ENCODE peak calls at places on chromosomes 11 and 22, in six cellular contexts. F, M, K, Z, C and W are unnamed samples.

GRCh38 chr11:134616048-134616447 is 204.0 kb upstream of the B3GAT1 start:
- DNase-seq in Z (no peak), F (no peak), M (no peak), K (no peak), C (no peak), W (no peak)

GRCh38 chr22:45574069-45574703 is 71.5 kb downstream of the FBLN1 start:
- DNase-seq in Z (no peak), F (no peak), C (no peak), M (no peak), K (no peak), W (no peak)

GRCh38 chr22:41500303-41500702 is 31.4 kb downstream of the ACO2 start:
- DNase-seq in M (no peak), C (no peak), K (no peak), Z (no peak), F (no peak), W (no peak)

GRCh38 chr22:17881366-17881765 is 107.1 kb upstream of the BID start:
- DNase-seq in F (no peak), K (no peak), Z (no peak), M (no peak), C (no peak), W (no peak)

GRCh38 chr11:128506999-128507591 is 80.3 kb downstream of the ETS1 start:
- DNase-seq in M (no peak), C (no peak), Z (no peak), F (no peak), K (peak), W (peak)

GRCh38 chr22:42964994-42965699 is 49.8 kb downstream of the PACSIN2 start:
- DNase-seq in C (peak), F (no peak), M (peak), K (no peak), Z (no peak), W (no peak)

GRCh38 chr11:12123177-12123576 is 12.8 kb downstream of the MICAL2 start:
- DNase-seq in M (no peak), Z (no peak), K (no peak), C (no peak), F (no peak), W (no peak)

GRCh38 chr11:80815752-80816453 is 1375.1 kb upstream of the TENM4 start:
- DNase-seq in K (no peak), C (no peak), F (no peak), M (no peak), Z (no peak), W (no peak)

GRCh38 chr22:31490496-31490925 is 869 bp upstream of the EIF4ENIF1 start:
- DNase-seq in C (peak), M (peak), Z (no peak), K (peak), F (peak), W (no peak)

GRCh38 chr11:109971184-109971523 is 122.0 kb upstream of the ZC3H12C start:
- DNase-seq in Z (no peak), K (no peak), M (no peak), C (no peak), F (no peak), W (no peak)

GRCh38 chr22:36303874-36304273 is 50.9 kb downstream of the APOL1 start:
- DNase-seq in M (no peak), K (no peak), C (no peak), Z (no peak), F (no peak), W (no peak)

GRCh38 chr11:116729501-116730240 is 43.1 kb downstream of the BUD13 start:
- DNase-seq in C (no peak), F (no peak), Z (no peak), M (no peak), K (no peak), W (no peak)

GRCh38 chr11:17865765-17866428 is 131.3 kb downstream of the KCNC1 start:
- DNase-seq in Z (no peak), M (no peak), C (no peak), K (no peak), F (no peak), W (no peak)

GRCh38 chr11:7514099-7514725 is 413 bp downstream of the PPFIBP2 start:
- DNase-seq in K (no peak), F (peak), M (no peak), C (no peak), Z (no peak), W (peak)

GRCh38 chr11:76380161-76380976 is 563 bp downstream of the THAP12 start:
- DNase-seq in Z (no peak), F (peak), K (peak), M (no peak), C (no peak), W (peak)

GRCh38 chr11:2471048-2471803 is 26.4 kb downstream of the KCNQ1 start:
- DNase-seq in K (no peak), M (no peak), F (no peak), Z (no peak), C (no peak), W (no peak)

GRCh38 chr22:35648066-35649025 is at the start of gene APOL6:
- DNase-seq in C (no peak), F (peak), Z (no peak), K (no peak), M (peak), W (peak)

GRCh38 chr22:43151251-43152000 is at the start of gene TSPO:
- DNase-seq in M (no peak), C (no peak), F (peak), K (peak), Z (no peak), W (peak)

GRCh38 chr11:131154329-131154728 is 216.1 kb upstream of the NTM start:
- DNase-seq in K (no peak), C (no peak), Z (no peak), F (no peak), M (no peak), W (no peak)

GRCh38 chr11:86553322-86553721 is 119.1 kb downstream of the ME3 start:
- DNase-seq in M (no peak), Z (no peak), C (no peak), K (no peak), F (no peak), W (no peak)

GRCh38 chr11:13076961-13077360 is 67.8 kb downstream of the RASSF10 start:
- DNase-seq in K (no peak), Z (no peak), C (no peak), M (no peak), F (no peak), W (no peak)

GRCh38 chr11:125451400-125452124 is 44.5 kb downstream of the FEZ1 start:
- DNase-seq in C (no peak), F (peak), K (peak), M (no peak), Z (no peak), W (no peak)

GRCh38 chr11:67117667-67118058 is 1.4 kb upstream of the KDM2A start:
- DNase-seq in K (no peak), F (no peak), Z (no peak), M (no peak), C (no peak), W (peak)

GRCh38 chr22:38709306-38709705 is 3.6 kb downstream of the GTPBP1 start:
- DNase-seq in K (no peak), F (no peak), C (no peak), Z (no peak), M (no peak), W (no peak)

GRCh38 chr11:78371221-78371899 is 46.3 kb downstream of the GAB2 start:
- DNase-seq in Z (no peak), F (no peak), M (no peak), K (no peak), C (no peak), W (no peak)

GRCh38 chr22:46054091-46054877 is 77.3 kb upstream of the WNT7B start:
- DNase-seq in F (peak), Z (no peak), C (no peak), M (no peak), K (peak), W (peak)

GRCh38 chr11:113410414-113411135 is 23.0 kb downstream of the ANKK1 start:
- DNase-seq in M (no peak), F (no peak), K (no peak), Z (no peak), C (no peak), W (no peak)

GRCh38 chr22:19825016-19825339 is 29.7 kb downstream of the GNB1L start:
- DNase-seq in M (no peak), Z (no peak), C (no peak), F (no peak), K (no peak), W (no peak)

GRCh38 chr22:44449061-44449682 is 48.9 kb downstream of the RTL6 start:
- DNase-seq in C (no peak), F (peak), K (no peak), Z (no peak), M (no peak), W (no peak)

GRCh38 chr11:101127699-101128570 is 1.7 kb downstream of the PGR start:
- DNase-seq in Z (peak), M (no peak), C (no peak), F (peak), K (peak), W (peak)

GRCh38 chr11:60918941-60919275 is 5.0 kb downstream of the TMEM109 start:
- DNase-seq in M (no peak), C (no peak), Z (no peak), F (no peak), K (no peak), W (no peak)

GRCh38 chr22:50725597-50725996 is 12.4 kb upstream of the ACR start:
- DNase-seq in K (no peak), M (no peak), F (no peak), Z (no peak), C (no peak), W (no peak)

GRCh38 chr11:57413681-57414080 is 13.2 kb downstream of the SLC43A3 start:
- DNase-seq in F (no peak), K (no peak), M (no peak), Z (no peak), C (no peak), W (no peak)

GRCh38 chr11:126584028-126584427 is 228.5 kb downstream of the ST3GAL4 start:
- DNase-seq in M (no peak), Z (no peak), C (no peak), F (no peak), K (no peak), W (no peak)

GRCh38 chr11:92180664-92181251 is 43.9 kb upstream of the FAT3 start:
- DNase-seq in F (no peak), M (no peak), Z (no peak), C (no peak), K (no peak), W (no peak)

GRCh38 chr22:28241637-28242290 is 322.7 kb upstream of the PITPNB start:
- DNase-seq in F (peak), C (no peak), M (no peak), K (no peak), Z (no peak), W (no peak)

GRCh38 chr11:85946221-85946620 is 91.0 kb downstream of the CCDC83 start:
- DNase-seq in K (no peak), M (peak), F (no peak), C (no peak), Z (no peak), W (peak)

GRCh38 chr11:108551653-108552462 is 41.7 kb downstream of the EXPH5 start:
- DNase-seq in C (peak), M (no peak), F (peak), Z (no peak), K (no peak), W (no peak)
- TF ChIP-seq JUND in C (no peak), M (no peak), F (peak), Z (no peak), K (no peak), W (no peak)

DNA sequence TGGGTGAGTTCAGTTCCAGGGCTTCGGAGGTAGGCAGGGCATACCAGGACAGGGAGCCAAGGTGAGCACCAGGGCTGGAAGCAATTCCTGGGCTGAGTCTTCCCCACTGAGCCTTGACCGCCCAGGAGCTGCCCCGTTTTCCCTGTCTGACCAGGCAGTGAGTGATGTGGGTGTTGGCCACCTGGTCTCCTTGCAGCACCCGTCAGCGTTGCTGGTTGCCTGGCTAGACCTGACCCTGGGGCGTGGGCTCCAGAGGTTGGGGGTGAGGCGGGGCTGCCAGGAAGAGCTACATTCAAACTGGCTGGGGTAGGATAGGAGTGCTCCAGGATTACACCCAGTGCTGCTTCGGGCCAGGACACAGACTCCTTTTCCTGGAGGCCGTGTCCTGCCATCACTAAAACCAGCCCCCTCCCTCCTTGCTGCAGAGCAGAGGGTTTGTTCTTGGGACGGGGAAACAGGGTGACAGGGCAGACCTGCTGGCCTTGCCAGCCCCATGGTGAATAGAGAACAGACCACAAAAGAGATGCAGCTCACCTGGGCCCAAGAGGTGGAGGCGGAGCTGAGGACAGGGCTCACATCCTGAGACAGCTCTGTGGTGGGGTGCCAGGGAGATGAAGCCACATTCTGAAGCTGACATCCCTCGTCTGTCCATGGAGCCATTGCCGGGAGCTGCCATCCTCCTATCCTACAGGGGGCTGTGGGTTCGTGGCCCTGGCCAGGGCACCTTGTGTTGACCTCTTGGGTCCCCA is 14.2 kb downstream of the INCENP start:
- DNase-seq in M (no peak), Z (no peak), F (no peak), C (no peak), K (peak), W (no peak)
- TF ChIP-seq JUND in M (no peak), Z (no peak), F (no peak), C (no peak), K (no peak), W (no peak)

DNA sequence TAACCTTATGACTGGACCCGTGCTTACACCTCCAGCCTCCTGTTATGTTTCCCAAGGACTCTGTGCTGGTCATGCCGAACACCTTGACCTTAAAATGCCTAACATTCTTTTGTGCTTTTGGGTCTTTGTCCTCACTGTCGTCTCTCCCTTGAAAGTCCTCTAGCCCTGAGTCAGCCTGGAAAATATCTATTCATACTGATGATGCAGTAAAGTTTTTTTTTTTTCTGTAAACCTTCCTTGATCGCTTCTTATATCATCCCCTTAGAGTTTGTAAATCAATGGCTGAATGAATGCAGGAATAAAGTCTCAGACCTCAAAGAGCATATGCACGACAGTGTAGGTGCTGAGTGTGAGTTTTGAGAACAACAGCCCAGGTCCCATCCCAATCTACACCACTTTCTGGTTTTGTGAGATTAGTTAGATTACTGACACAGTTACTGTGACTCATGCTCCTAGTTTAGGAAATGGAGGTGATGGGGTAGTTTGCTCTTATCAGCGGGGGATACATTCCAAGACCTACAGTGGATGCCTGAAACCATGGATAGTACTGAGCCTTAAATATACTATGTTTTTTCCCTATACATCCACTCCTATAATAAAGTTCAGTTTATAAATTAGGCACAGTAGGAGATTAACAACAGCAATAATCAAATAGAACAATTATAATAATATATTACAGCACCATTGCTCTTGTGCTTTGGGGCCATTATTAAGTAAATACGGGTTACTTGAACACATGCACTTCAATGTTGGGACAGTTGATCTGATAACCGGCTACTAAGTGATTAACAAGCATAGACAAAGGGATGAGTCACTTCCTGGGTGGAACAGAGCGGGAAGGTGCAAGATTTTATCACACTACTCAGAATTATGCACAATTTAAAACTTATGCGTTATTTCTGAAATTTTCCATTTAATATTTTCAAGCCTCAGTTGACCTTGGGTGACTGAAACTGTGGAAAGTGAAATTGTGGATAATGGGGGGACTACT is 8.5 kb downstream of the TCN1 start:
- DNase-seq in M (no peak), Z (no peak), K (no peak), F (peak), C (peak), W (no peak)
- TF ChIP-seq JUND in M (no peak), Z (no peak), K (no peak), F (peak), C (peak), W (no peak)

GRCh38 chr11:71459767-71460320 is 6.8 kb downstream of the NADSYN1 start:
- DNase-seq in Z (no peak), K (no peak), F (no peak), C (no peak), M (no peak), W (no peak)
- TF ChIP-seq JUND in Z (no peak), K (no peak), F (no peak), C (no peak), M (no peak), W (no peak)

DNA sequence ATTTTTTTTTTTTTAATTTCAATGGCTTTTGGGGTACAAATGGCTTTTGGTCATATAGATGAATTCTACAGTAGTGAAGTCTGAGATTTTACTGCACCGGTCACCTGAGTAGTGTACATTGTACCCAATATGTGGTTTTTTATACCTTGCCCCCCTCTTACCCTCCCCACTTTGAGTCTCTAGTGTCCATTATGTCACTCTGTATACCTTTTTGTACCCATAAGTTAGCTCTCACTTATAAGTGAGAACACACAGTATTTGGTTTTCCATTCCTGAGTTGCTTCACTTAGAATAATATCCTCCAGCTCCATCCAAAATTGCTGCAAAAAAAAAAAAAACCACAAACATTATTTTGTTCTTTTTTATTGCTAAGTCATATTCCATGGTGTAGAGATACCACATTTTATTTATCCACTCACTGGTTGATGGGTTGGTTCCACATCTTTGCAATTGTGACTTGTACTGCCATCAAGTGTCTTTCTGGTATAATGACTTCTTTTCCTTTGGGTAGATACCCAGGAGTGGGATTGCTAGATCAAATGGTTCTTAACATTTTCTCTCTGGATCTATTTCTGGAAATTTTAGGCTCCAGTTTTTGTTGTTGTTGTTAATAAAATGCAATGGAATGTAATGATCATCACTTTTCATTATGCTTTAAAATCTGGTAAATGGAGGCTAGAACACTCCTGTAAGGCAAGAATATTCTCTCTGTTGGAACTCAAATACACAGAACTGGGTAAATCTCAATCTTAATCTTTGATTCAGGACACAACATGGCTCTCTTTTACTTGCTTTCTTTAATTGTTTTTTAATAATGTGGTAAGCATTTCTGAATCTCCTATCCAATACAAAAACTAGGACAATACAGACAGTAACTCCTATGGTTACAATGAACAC is 10.3 kb downstream of the NEAT1 start:
- DNase-seq in K (no peak), Z (no peak), M (no peak), F (no peak), C (no peak), W (peak)
- TF ChIP-seq JUND in K (peak), Z (no peak), M (no peak), F (no peak), C (no peak), W (no peak)

GRCh38 chr22:49712195-49712791 is 115.4 kb downstream of the BRD1 start:
- DNase-seq in M (no peak), Z (no peak), C (no peak), K (no peak), F (peak), W (peak)
- TF ChIP-seq JUND in M (no peak), Z (no peak), C (no peak), K (no peak), F (no peak), W (no peak)

GRCh38 chr11:132540586-132540985 is 991.7 kb downstream of the OPCML start:
- DNase-seq in K (no peak), C (no peak), M (no peak), Z (no peak), F (no peak), W (no peak)

GRCh38 chr11:132535830-132536229 is 996.5 kb downstream of the OPCML start:
- DNase-seq in Z (no peak), C (no peak), M (no peak), K (no peak), F (no peak), W (no peak)

GRCh38 chr11:132541794-132542193 is 990.5 kb downstream of the OPCML start:
- DNase-seq in K (no peak), C (no peak), M (no peak), Z (no peak), F (no peak), W (no peak)

GRCh38 chr11:132538642-132539041 is 993.7 kb downstream of the OPCML start:
- DNase-seq in C (no peak), M (no peak), Z (no peak), F (no peak), K (no peak), W (no peak)

GRCh38 chr11:132539590-132540368 is 992.5 kb downstream of the OPCML start:
- DNase-seq in M (no peak), Z (no peak), F (no peak), K (no peak), C (no peak), W (no peak)
- TF ChIP-seq JUND in M (no peak), Z (no peak), F (no peak), K (no peak), C (no peak), W (no peak)